ENCODE peak calls at places on chromosomes 2 and 18, in eight cellular contexts. One of them, this sample, is unnamed.

GRCh38 chr18:70553961-70554325 is 265.1 kb downstream of the SOCS6 start:
- DNase-seq in kidney tubule cell: no peak
- DNase-seq in T-helper 1 cell: no peak
- DNase-seq in stimulated activated CD4-positive, alpha-beta T cell treated with anti-CD3 and anti-CD28 coated beads, Interleukin-12 subunit alpha, Interleukin-12 subunit beta, amount 100 ng/mL, for 4 hours: no peak
- DNase-seq in MV-4-11: no peak
- DNase-seq in stimulated activated CD8-positive, alpha-beta memory T cell treated with anti-CD3 and anti-CD28 coated beads, Interleukin-15, amount 100 ng/mL, for 48 hours: no peak
- DNase-seq in DMS 273 treated with DMSO at 0.1 percent for 48 hours: no peak
- DNase-seq in frontal cortex: no peak
- DNase-seq in this sample: no peak

GRCh38 chr2:188647671-188648070 is 326.5 kb upstream of the COL3A1 start:
- DNase-seq in kidney tubule cell: no peak
- DNase-seq in T-helper 1 cell: no peak
- DNase-seq in stimulated activated CD4-positive, alpha-beta T cell treated with anti-CD3 and anti-CD28 coated beads, Interleukin-12 subunit alpha, Interleukin-12 subunit beta, amount 100 ng/mL, for 4 hours: no peak
- DNase-seq in MV-4-11: no peak
- DNase-seq in stimulated activated CD8-positive, alpha-beta memory T cell treated with anti-CD3 and anti-CD28 coated beads, Interleukin-15, amount 100 ng/mL, for 48 hours: no peak
- DNase-seq in DMS 273 treated with DMSO at 0.1 percent for 48 hours: no peak
- DNase-seq in frontal cortex: no peak
- DNase-seq in this sample: no peak

GRCh38 chr2:48530033-48530804 is at the start of gene STON1:
- DNase-seq in kidney tubule cell: no peak
- DNase-seq in T-helper 1 cell: peak; percentile 10
- DNase-seq in stimulated activated CD4-positive, alpha-beta T cell treated with anti-CD3 and anti-CD28 coated beads, Interleukin-12 subunit alpha, Interleukin-12 subunit beta, amount 100 ng/mL, for 4 hours: peak; percentile 25
- DNase-seq in MV-4-11: no peak
- DNase-seq in stimulated activated CD8-positive, alpha-beta memory T cell treated with anti-CD3 and anti-CD28 coated beads, Interleukin-15, amount 100 ng/mL, for 48 hours: no peak
- DNase-seq in DMS 273 treated with DMSO at 0.1 percent for 48 hours: no peak
- DNase-seq in frontal cortex: peak; percentile 60
- DNase-seq in this sample: peak; percentile 80

GRCh38 chr2:31329081-31329605 is 85.4 kb downstream of the XDH start:
- DNase-seq in kidney tubule cell: no peak
- DNase-seq in T-helper 1 cell: no peak
- DNase-seq in stimulated activated CD4-positive, alpha-beta T cell treated with anti-CD3 and anti-CD28 coated beads, Interleukin-12 subunit alpha, Interleukin-12 subunit beta, amount 100 ng/mL, for 4 hours: no peak
- DNase-seq in MV-4-11: no peak
- DNase-seq in stimulated activated CD8-positive, alpha-beta memory T cell treated with anti-CD3 and anti-CD28 coated beads, Interleukin-15, amount 100 ng/mL, for 48 hours: no peak
- DNase-seq in DMS 273 treated with DMSO at 0.1 percent for 48 hours: no peak
- DNase-seq in frontal cortex: no peak
- DNase-seq in this sample: no peak

GRCh38 chr18:35661483-35662146 is 80.1 kb downstream of the GALNT1 start:
- DNase-seq in kidney tubule cell: no peak
- DNase-seq in T-helper 1 cell: no peak
- DNase-seq in stimulated activated CD4-positive, alpha-beta T cell treated with anti-CD3 and anti-CD28 coated beads, Interleukin-12 subunit alpha, Interleukin-12 subunit beta, amount 100 ng/mL, for 4 hours: no peak
- DNase-seq in MV-4-11: no peak
- DNase-seq in stimulated activated CD8-positive, alpha-beta memory T cell treated with anti-CD3 and anti-CD28 coated beads, Interleukin-15, amount 100 ng/mL, for 48 hours: no peak
- DNase-seq in DMS 273 treated with DMSO at 0.1 percent for 48 hours: peak; percentile 12
- DNase-seq in frontal cortex: no peak
- DNase-seq in this sample: no peak

GRCh38 chr2:70991742-70992141 is 2.9 kb downstream of the TEX261 start:
- DNase-seq in kidney tubule cell: no peak
- DNase-seq in T-helper 1 cell: no peak
- DNase-seq in stimulated activated CD4-positive, alpha-beta T cell treated with anti-CD3 and anti-CD28 coated beads, Interleukin-12 subunit alpha, Interleukin-12 subunit beta, amount 100 ng/mL, for 4 hours: no peak
- DNase-seq in MV-4-11: no peak
- DNase-seq in stimulated activated CD8-positive, alpha-beta memory T cell treated with anti-CD3 and anti-CD28 coated beads, Interleukin-15, amount 100 ng/mL, for 48 hours: no peak
- DNase-seq in DMS 273 treated with DMSO at 0.1 percent for 48 hours: no peak
- DNase-seq in frontal cortex: no peak
- DNase-seq in this sample: no peak

GRCh38 chr2:96970248-96970875 is 16.0 kb downstream of the FAM178B start:
- DNase-seq in kidney tubule cell: no peak
- DNase-seq in T-helper 1 cell: no peak
- DNase-seq in stimulated activated CD4-positive, alpha-beta T cell treated with anti-CD3 and anti-CD28 coated beads, Interleukin-12 subunit alpha, Interleukin-12 subunit beta, amount 100 ng/mL, for 4 hours: no peak
- DNase-seq in MV-4-11: peak; percentile 69
- DNase-seq in stimulated activated CD8-positive, alpha-beta memory T cell treated with anti-CD3 and anti-CD28 coated beads, Interleukin-15, amount 100 ng/mL, for 48 hours: no peak
- DNase-seq in DMS 273 treated with DMSO at 0.1 percent for 48 hours: no peak
- DNase-seq in frontal cortex: no peak
- DNase-seq in this sample: no peak

GRCh38 chr18:25621682-25622081 is 269.7 kb upstream of the ZNF521 start:
- DNase-seq in kidney tubule cell: no peak
- DNase-seq in T-helper 1 cell: no peak
- DNase-seq in stimulated activated CD4-positive, alpha-beta T cell treated with anti-CD3 and anti-CD28 coated beads, Interleukin-12 subunit alpha, Interleukin-12 subunit beta, amount 100 ng/mL, for 4 hours: no peak
- DNase-seq in MV-4-11: no peak
- DNase-seq in stimulated activated CD8-positive, alpha-beta memory T cell treated with anti-CD3 and anti-CD28 coated beads, Interleukin-15, amount 100 ng/mL, for 48 hours: no peak
- DNase-seq in DMS 273 treated with DMSO at 0.1 percent for 48 hours: no peak
- DNase-seq in frontal cortex: no peak
- DNase-seq in this sample: no peak

GRCh38 chr2:187976259-187976658 is 315.4 kb upstream of the GULP1 start:
- DNase-seq in kidney tubule cell: peak; percentile 44
- DNase-seq in T-helper 1 cell: no peak
- DNase-seq in stimulated activated CD4-positive, alpha-beta T cell treated with anti-CD3 and anti-CD28 coated beads, Interleukin-12 subunit alpha, Interleukin-12 subunit beta, amount 100 ng/mL, for 4 hours: no peak
- DNase-seq in MV-4-11: no peak
- DNase-seq in stimulated activated CD8-positive, alpha-beta memory T cell treated with anti-CD3 and anti-CD28 coated beads, Interleukin-15, amount 100 ng/mL, for 48 hours: no peak
- DNase-seq in DMS 273 treated with DMSO at 0.1 percent for 48 hours: no peak
- DNase-seq in frontal cortex: no peak
- DNase-seq in this sample: no peak

GRCh38 chr2:1647417-1648240 is 96.7 kb downstream of the PXDN start:
- DNase-seq in kidney tubule cell: no peak
- DNase-seq in T-helper 1 cell: no peak
- DNase-seq in stimulated activated CD4-positive, alpha-beta T cell treated with anti-CD3 and anti-CD28 coated beads, Interleukin-12 subunit alpha, Interleukin-12 subunit beta, amount 100 ng/mL, for 4 hours: no peak
- DNase-seq in MV-4-11: no peak
- DNase-seq in stimulated activated CD8-positive, alpha-beta memory T cell treated with anti-CD3 and anti-CD28 coated beads, Interleukin-15, amount 100 ng/mL, for 48 hours: no peak
- DNase-seq in DMS 273 treated with DMSO at 0.1 percent for 48 hours: no peak
- DNase-seq in frontal cortex: no peak
- DNase-seq in this sample: no peak

GRCh38 chr18:2222270-2223185 is 348.8 kb downstream of the METTL4 start:
- DNase-seq in kidney tubule cell: peak; percentile 86
- DNase-seq in T-helper 1 cell: no peak
- DNase-seq in stimulated activated CD4-positive, alpha-beta T cell treated with anti-CD3 and anti-CD28 coated beads, Interleukin-12 subunit alpha, Interleukin-12 subunit beta, amount 100 ng/mL, for 4 hours: no peak
- DNase-seq in MV-4-11: no peak
- DNase-seq in stimulated activated CD8-positive, alpha-beta memory T cell treated with anti-CD3 and anti-CD28 coated beads, Interleukin-15, amount 100 ng/mL, for 48 hours: no peak
- DNase-seq in DMS 273 treated with DMSO at 0.1 percent for 48 hours: no peak
- DNase-seq in frontal cortex: no peak
- DNase-seq in this sample: no peak

GRCh38 chr2:44168684-44169154 is at the start of gene PPM1B:
- DNase-seq in kidney tubule cell: no peak
- DNase-seq in T-helper 1 cell: peak; percentile 99
- DNase-seq in stimulated activated CD4-positive, alpha-beta T cell treated with anti-CD3 and anti-CD28 coated beads, Interleukin-12 subunit alpha, Interleukin-12 subunit beta, amount 100 ng/mL, for 4 hours: peak; percentile 99
- DNase-seq in MV-4-11: no peak
- DNase-seq in stimulated activated CD8-positive, alpha-beta memory T cell treated with anti-CD3 and anti-CD28 coated beads, Interleukin-15, amount 100 ng/mL, for 48 hours: peak; percentile 99
- DNase-seq in DMS 273 treated with DMSO at 0.1 percent for 48 hours: no peak
- DNase-seq in frontal cortex: peak; percentile 96
- DNase-seq in this sample: peak; percentile 13

GRCh38 chr18:24704921-24705620 is 244.6 kb downstream of the HRH4 start:
- DNase-seq in kidney tubule cell: peak; percentile 6
- DNase-seq in T-helper 1 cell: no peak
- DNase-seq in stimulated activated CD4-positive, alpha-beta T cell treated with anti-CD3 and anti-CD28 coated beads, Interleukin-12 subunit alpha, Interleukin-12 subunit beta, amount 100 ng/mL, for 4 hours: no peak
- DNase-seq in MV-4-11: no peak
- DNase-seq in stimulated activated CD8-positive, alpha-beta memory T cell treated with anti-CD3 and anti-CD28 coated beads, Interleukin-15, amount 100 ng/mL, for 48 hours: no peak
- DNase-seq in DMS 273 treated with DMSO at 0.1 percent for 48 hours: peak; percentile 82
- DNase-seq in frontal cortex: no peak
- DNase-seq in this sample: peak; percentile 57

GRCh38 chr2:127811922-127812321 is 951 bp upstream of the WDR33 start:
- DNase-seq in kidney tubule cell: no peak
- DNase-seq in T-helper 1 cell: no peak
- DNase-seq in stimulated activated CD4-positive, alpha-beta T cell treated with anti-CD3 and anti-CD28 coated beads, Interleukin-12 subunit alpha, Interleukin-12 subunit beta, amount 100 ng/mL, for 4 hours: no peak
- DNase-seq in MV-4-11: no peak
- DNase-seq in stimulated activated CD8-positive, alpha-beta memory T cell treated with anti-CD3 and anti-CD28 coated beads, Interleukin-15, amount 100 ng/mL, for 48 hours: no peak
- DNase-seq in DMS 273 treated with DMSO at 0.1 percent for 48 hours: no peak
- DNase-seq in frontal cortex: no peak
- DNase-seq in this sample: no peak

GRCh38 chr2:64727013-64727767 is 73.5 kb upstream of the SERTAD2 start:
- DNase-seq in kidney tubule cell: peak; percentile 5
- DNase-seq in T-helper 1 cell: no peak
- DNase-seq in stimulated activated CD4-positive, alpha-beta T cell treated with anti-CD3 and anti-CD28 coated beads, Interleukin-12 subunit alpha, Interleukin-12 subunit beta, amount 100 ng/mL, for 4 hours: no peak
- DNase-seq in MV-4-11: peak; percentile 82
- DNase-seq in stimulated activated CD8-positive, alpha-beta memory T cell treated with anti-CD3 and anti-CD28 coated beads, Interleukin-15, amount 100 ng/mL, for 48 hours: no peak
- DNase-seq in DMS 273 treated with DMSO at 0.1 percent for 48 hours: no peak
- DNase-seq in frontal cortex: no peak
- DNase-seq in this sample: no peak

GRCh38 chr2:3641181-3641580 is 16.8 kb upstream of the ALLC start:
- DNase-seq in kidney tubule cell: no peak
- DNase-seq in T-helper 1 cell: no peak
- DNase-seq in stimulated activated CD4-positive, alpha-beta T cell treated with anti-CD3 and anti-CD28 coated beads, Interleukin-12 subunit alpha, Interleukin-12 subunit beta, amount 100 ng/mL, for 4 hours: no peak
- DNase-seq in MV-4-11: no peak
- DNase-seq in stimulated activated CD8-positive, alpha-beta memory T cell treated with anti-CD3 and anti-CD28 coated beads, Interleukin-15, amount 100 ng/mL, for 48 hours: no peak
- DNase-seq in DMS 273 treated with DMSO at 0.1 percent for 48 hours: no peak
- DNase-seq in frontal cortex: no peak
- DNase-seq in this sample: no peak

GRCh38 chr2:45043171-45043570 is 33.9 kb upstream of the SIX2 start:
- DNase-seq in kidney tubule cell: no peak
- DNase-seq in T-helper 1 cell: no peak
- DNase-seq in stimulated activated CD4-positive, alpha-beta T cell treated with anti-CD3 and anti-CD28 coated beads, Interleukin-12 subunit alpha, Interleukin-12 subunit beta, amount 100 ng/mL, for 4 hours: no peak
- DNase-seq in MV-4-11: no peak
- DNase-seq in stimulated activated CD8-positive, alpha-beta memory T cell treated with anti-CD3 and anti-CD28 coated beads, Interleukin-15, amount 100 ng/mL, for 48 hours: no peak
- DNase-seq in DMS 273 treated with DMSO at 0.1 percent for 48 hours: no peak
- DNase-seq in frontal cortex: no peak
- DNase-seq in this sample: no peak

GRCh38 chr2:234879671-234880455 is 72.0 kb upstream of the SH3BP4 start:
- DNase-seq in kidney tubule cell: peak; percentile 63
- DNase-seq in T-helper 1 cell: no peak
- DNase-seq in stimulated activated CD4-positive, alpha-beta T cell treated with anti-CD3 and anti-CD28 coated beads, Interleukin-12 subunit alpha, Interleukin-12 subunit beta, amount 100 ng/mL, for 4 hours: no peak
- DNase-seq in MV-4-11: no peak
- DNase-seq in stimulated activated CD8-positive, alpha-beta memory T cell treated with anti-CD3 and anti-CD28 coated beads, Interleukin-15, amount 100 ng/mL, for 48 hours: no peak
- DNase-seq in DMS 273 treated with DMSO at 0.1 percent for 48 hours: peak; percentile 25
- DNase-seq in frontal cortex: no peak
- DNase-seq in this sample: peak; percentile 96

GRCh38 chr2:224009605-224010330 is 29.3 kb downstream of the SERPINE2 start:
- DNase-seq in kidney tubule cell: no peak
- DNase-seq in T-helper 1 cell: no peak
- DNase-seq in stimulated activated CD4-positive, alpha-beta T cell treated with anti-CD3 and anti-CD28 coated beads, Interleukin-12 subunit alpha, Interleukin-12 subunit beta, amount 100 ng/mL, for 4 hours: no peak
- DNase-seq in MV-4-11: no peak
- DNase-seq in stimulated activated CD8-positive, alpha-beta memory T cell treated with anti-CD3 and anti-CD28 coated beads, Interleukin-15, amount 100 ng/mL, for 48 hours: no peak
- DNase-seq in DMS 273 treated with DMSO at 0.1 percent for 48 hours: no peak
- DNase-seq in frontal cortex: no peak
- DNase-seq in this sample: peak; percentile 57

GRCh38 chr2:169526451-169526850 is 16.9 kb downstream of the KLHL41 start:
- DNase-seq in kidney tubule cell: peak; percentile 63
- DNase-seq in T-helper 1 cell: no peak
- DNase-seq in stimulated activated CD4-positive, alpha-beta T cell treated with anti-CD3 and anti-CD28 coated beads, Interleukin-12 subunit alpha, Interleukin-12 subunit beta, amount 100 ng/mL, for 4 hours: no peak
- DNase-seq in MV-4-11: no peak
- DNase-seq in stimulated activated CD8-positive, alpha-beta memory T cell treated with anti-CD3 and anti-CD28 coated beads, Interleukin-15, amount 100 ng/mL, for 48 hours: no peak
- DNase-seq in DMS 273 treated with DMSO at 0.1 percent for 48 hours: no peak
- DNase-seq in frontal cortex: no peak
- DNase-seq in this sample: no peak

GRCh38 chr18:7545734-7546133 is 21.4 kb upstream of the PTPRM start:
- DNase-seq in kidney tubule cell: no peak
- DNase-seq in T-helper 1 cell: no peak
- DNase-seq in stimulated activated CD4-positive, alpha-beta T cell treated with anti-CD3 and anti-CD28 coated beads, Interleukin-12 subunit alpha, Interleukin-12 subunit beta, amount 100 ng/mL, for 4 hours: no peak
- DNase-seq in MV-4-11: no peak
- DNase-seq in stimulated activated CD8-positive, alpha-beta memory T cell treated with anti-CD3 and anti-CD28 coated beads, Interleukin-15, amount 100 ng/mL, for 48 hours: no peak
- DNase-seq in DMS 273 treated with DMSO at 0.1 percent for 48 hours: no peak
- DNase-seq in frontal cortex: no peak
- DNase-seq in this sample: peak; percentile 63

GRCh38 chr2:27920148-27920885 is 29.8 kb downstream of the BABAM2 start:
- DNase-seq in kidney tubule cell: peak; percentile 91
- DNase-seq in T-helper 1 cell: no peak
- DNase-seq in stimulated activated CD4-positive, alpha-beta T cell treated with anti-CD3 and anti-CD28 coated beads, Interleukin-12 subunit alpha, Interleukin-12 subunit beta, amount 100 ng/mL, for 4 hours: no peak
- DNase-seq in MV-4-11: peak; percentile 69
- DNase-seq in stimulated activated CD8-positive, alpha-beta memory T cell treated with anti-CD3 and anti-CD28 coated beads, Interleukin-15, amount 100 ng/mL, for 48 hours: no peak
- DNase-seq in DMS 273 treated with DMSO at 0.1 percent for 48 hours: no peak
- DNase-seq in frontal cortex: peak; percentile 6
- DNase-seq in this sample: peak; percentile 66

GRCh38 chr2:222424281-222424728 is at the start of gene SGPP2:
- DNase-seq in kidney tubule cell: peak; percentile 72
- DNase-seq in T-helper 1 cell: peak; percentile 36
- DNase-seq in stimulated activated CD4-positive, alpha-beta T cell treated with anti-CD3 and anti-CD28 coated beads, Interleukin-12 subunit alpha, Interleukin-12 subunit beta, amount 100 ng/mL, for 4 hours: peak; percentile 25
- DNase-seq in MV-4-11: no peak
- DNase-seq in stimulated activated CD8-positive, alpha-beta memory T cell treated with anti-CD3 and anti-CD28 coated beads, Interleukin-15, amount 100 ng/mL, for 48 hours: no peak
- DNase-seq in DMS 273 treated with DMSO at 0.1 percent for 48 hours: no peak
- DNase-seq in frontal cortex: peak; percentile 57
- DNase-seq in this sample: no peak

GRCh38 chr18:6857305-6857704 is 127.8 kb downstream of the ARHGAP28 start:
- DNase-seq in kidney tubule cell: no peak
- DNase-seq in T-helper 1 cell: no peak
- DNase-seq in stimulated activated CD4-positive, alpha-beta T cell treated with anti-CD3 and anti-CD28 coated beads, Interleukin-12 subunit alpha, Interleukin-12 subunit beta, amount 100 ng/mL, for 4 hours: no peak
- DNase-seq in MV-4-11: no peak
- DNase-seq in stimulated activated CD8-positive, alpha-beta memory T cell treated with anti-CD3 and anti-CD28 coated beads, Interleukin-15, amount 100 ng/mL, for 48 hours: no peak
- DNase-seq in DMS 273 treated with DMSO at 0.1 percent for 48 hours: no peak
- DNase-seq in frontal cortex: no peak
- DNase-seq in this sample: peak; percentile 13

GRCh38 chr2:234960091-234961088 is 8.6 kb downstream of the SH3BP4 start:
- DNase-seq in kidney tubule cell: no peak
- DNase-seq in T-helper 1 cell: no peak
- DNase-seq in stimulated activated CD4-positive, alpha-beta T cell treated with anti-CD3 and anti-CD28 coated beads, Interleukin-12 subunit alpha, Interleukin-12 subunit beta, amount 100 ng/mL, for 4 hours: no peak
- DNase-seq in MV-4-11: no peak
- DNase-seq in stimulated activated CD8-positive, alpha-beta memory T cell treated with anti-CD3 and anti-CD28 coated beads, Interleukin-15, amount 100 ng/mL, for 48 hours: no peak
- DNase-seq in DMS 273 treated with DMSO at 0.1 percent for 48 hours: no peak
- DNase-seq in frontal cortex: no peak
- DNase-seq in this sample: no peak